ENCODE peak calls at places on chromosomes 7 and 10, in six cellular contexts. C is NCI-H1092; V is CD4-positive, alpha-beta T cell; O is sciatic nerve; L is NCI-H510A treated with DMSO at 0.1 percent for 48 hours; K is NCI-H774. J is an unnamed sample.

GRCh38 chr10:97138174-97138573 is 47.6 kb downstream of the SLIT1 start:
- DNase-seq in C (no peak), V (no peak), O (no peak), L (peak), K (no peak), J (no peak)

GRCh38 chr7:8365499-8366110 is 67.8 kb upstream of the NXPH1 start:
- DNase-seq in C (peak), V (no peak), O (no peak), L (peak), K (no peak), J (peak)

GRCh38 chr7:15932318-15932717 is 245.8 kb upstream of the MEOX2 start:
- DNase-seq in C (no peak), V (no peak), O (no peak), L (no peak), K (no peak), J (no peak)

GRCh38 chr7:124071843-124072242 is 39.0 kb upstream of the TMEM229A start:
- DNase-seq in C (peak), V (no peak), O (no peak), L (no peak), K (no peak), J (no peak)

GRCh38 chr7:122674502-122674901 is 24.4 kb downstream of the RNF133 start:
- DNase-seq in C (no peak), V (no peak), O (peak), L (no peak), K (no peak), J (no peak)

GRCh38 chr10:133400624-133401424 is 6.9 kb downstream of the MTG1 start:
- DNase-seq in C (no peak), V (no peak), O (no peak), L (no peak), K (no peak), J (no peak)

GRCh38 chr10:47025540-47026300 is 114.5 kb downstream of the PTPN20 start:
- DNase-seq in C (no peak), V (peak), O (peak), L (no peak), K (no peak), J (no peak)

GRCh38 chr10:60348982-60349381 is 40.7 kb downstream of the ANK3 start:
- DNase-seq in C (no peak), V (no peak), O (no peak), L (no peak), K (no peak), J (no peak)

GRCh38 chr10:75165684-75166622 is 44.6 kb upstream of the VDAC2 start:
- DNase-seq in C (no peak), V (no peak), O (no peak), L (no peak), K (no peak), J (no peak)

GRCh38 chr10:119364941-119365340 is 157.6 kb downstream of the GRK5 start:
- DNase-seq in C (no peak), V (no peak), O (no peak), L (no peak), K (no peak), J (no peak)

GRCh38 chr10:101079874-101080273 is 18.1 kb downstream of the KAZALD1 start:
- DNase-seq in C (no peak), V (no peak), O (no peak), L (no peak), K (no peak), J (no peak)

GRCh38 chr7:155287229-155287935 is 10.3 kb upstream of the INSIG1 start:
- DNase-seq in C (no peak), V (no peak), O (no peak), L (no peak), K (no peak), J (no peak)

GRCh38 chr7:44212581-44213184 is 11.9 kb downstream of the YKT6 start:
- DNase-seq in C (no peak), V (no peak), O (peak), L (no peak), K (no peak), J (no peak)

GRCh38 chr7:41955475-41956243 is 252.8 kb upstream of the INHBA start:
- DNase-seq in C (no peak), V (no peak), O (peak), L (no peak), K (no peak), J (peak)

GRCh38 chr7:112449353-112449752 is 907 bp upstream of the IFRD1 start:
- DNase-seq in C (no peak), V (peak), O (no peak), L (no peak), K (no peak), J (no peak)

GRCh38 chr10:29177266-29177832 is 111.5 kb upstream of the LYZL1 start:
- DNase-seq in C (no peak), V (no peak), O (no peak), L (no peak), K (no peak), J (no peak)

GRCh38 chr10:99784025-99784730 is 1.7 kb downstream of the ABCC2 start:
- DNase-seq in C (no peak), V (no peak), O (no peak), L (no peak), K (no peak), J (no peak)

GRCh38 chr7:27242046-27242579 is 489 bp upstream of the EVX1 start:
- DNase-seq in C (no peak), V (no peak), O (no peak), L (no peak), K (no peak), J (no peak)

GRCh38 chr7:44565795-44566559 is 7.7 kb downstream of the DDX56 start:
- DNase-seq in C (no peak), V (no peak), O (peak), L (no peak), K (no peak), J (no peak)

GRCh38 chr10:119291223-119291900 is 84.0 kb downstream of the GRK5 start:
- DNase-seq in C (no peak), V (no peak), O (no peak), L (no peak), K (no peak), J (no peak)

GRCh38 chr10:69895759-69896158 is 94.1 kb downstream of the COL13A1 start:
- DNase-seq in C (no peak), V (no peak), O (no peak), L (no peak), K (no peak), J (no peak)

GRCh38 chr10:125611216-125611615 is 71.7 kb downstream of the TEX36 start:
- DNase-seq in C (no peak), V (no peak), O (no peak), L (no peak), K (no peak), J (no peak)

GRCh38 chr7:152865011-152865410 is 105.5 kb downstream of the ACTR3B start:
- DNase-seq in C (no peak), V (no peak), O (no peak), L (no peak), K (no peak), J (no peak)

GRCh38 chr7:29494350-29494749 is 69.3 kb upstream of the PRR15 start:
- DNase-seq in C (no peak), V (no peak), O (no peak), L (no peak), K (no peak), J (no peak)

GRCh38 chr10:75229961-75230360 is 5.8 kb downstream of the COMTD1 start:
- DNase-seq in C (no peak), V (no peak), O (no peak), L (no peak), K (no peak), J (no peak)

GRCh38 chr7:17580141-17580540 is 281.7 kb downstream of the AHR start:
- DNase-seq in C (no peak), V (no peak), O (no peak), L (no peak), K (no peak), J (no peak)